ENCODE peak calls at places on chromosomes 2 and 18, in six cellular contexts. D, R, J, E, N and K are unnamed samples.

GRCh38 chr2:27823135-27823534 is 51.6 kb downstream of the MRPL33 start:
- DNase-seq in J (no peak), D (no peak), E (no peak), N (no peak), R (no peak), K (no peak)

GRCh38 chr18:46067431-46068007 is 4.5 kb downstream of the PSTPIP2 start:
- DNase-seq in J (no peak), R (no peak), E (no peak), N (no peak), D (no peak), K (peak)

GRCh38 chr18:77068890-77069312 is 63.7 kb downstream of the MBP start:
- DNase-seq in E (peak), R (no peak), N (no peak), J (no peak), D (no peak), K (no peak)

GRCh38 chr2:178796079-178796677 is 11.0 kb downstream of the TTN start:
- DNase-seq in R (no peak), D (no peak), J (no peak), N (no peak), E (peak), K (peak)

GRCh38 chr2:238789317-238789806 is 58.5 kb upstream of the TWIST2 start:
- DNase-seq in N (no peak), R (no peak), J (no peak), E (no peak), D (no peak), K (no peak)

GRCh38 chr18:35707247-35707646 is 125.7 kb downstream of the GALNT1 start:
- DNase-seq in J (no peak), R (no peak), D (no peak), N (no peak), E (no peak), K (no peak)

GRCh38 chr2:140667203-140667602 is 1463.6 kb downstream of the LRP1B start:
- DNase-seq in N (no peak), R (no peak), D (no peak), J (no peak), E (no peak), K (no peak)

GRCh38 chr2:237501892-237502513 is 15.0 kb downstream of the MLPH start:
- DNase-seq in D (no peak), R (no peak), J (no peak), E (peak), N (no peak), K (no peak)

GRCh38 chr2:239014897-239015768 is 167.2 kb downstream of the TWIST2 start:
- DNase-seq in N (no peak), J (no peak), D (no peak), E (no peak), R (no peak), K (no peak)

GRCh38 chr18:67770520-67770919 is 254.0 kb upstream of the DSEL start:
- DNase-seq in E (no peak), J (no peak), R (no peak), N (no peak), D (no peak), K (no peak)

GRCh38 chr18:58400337-58400885 is 228.5 kb downstream of the ALPK2 start:
- DNase-seq in J (no peak), E (no peak), D (peak), R (no peak), N (no peak), K (no peak)

GRCh38 chr2:68911246-68911645 is 40.0 kb upstream of the BMP10 start:
- DNase-seq in R (no peak), E (no peak), D (no peak), N (no peak), J (no peak), K (no peak)

GRCh38 chr2:120746179-120746549 is 10.5 kb downstream of the GLI2 start:
- DNase-seq in J (no peak), D (no peak), E (no peak), N (no peak), R (no peak), K (no peak)

GRCh38 chr2:73089270-73090030 is 17.9 kb upstream of the SFXN5 start:
- DNase-seq in D (no peak), J (no peak), R (peak), E (peak), N (no peak), K (peak)

GRCh38 chr2:28164280-28164801 is 228.3 kb upstream of the FOSL2 start:
- DNase-seq in D (no peak), R (no peak), N (no peak), E (peak), J (no peak), K (no peak)

GRCh38 chr2:17940105-17940630 is 61.7 kb downstream of the KCNS3 start:
- DNase-seq in D (no peak), J (no peak), E (no peak), R (no peak), N (no peak), K (no peak)

GRCh38 chr18:46344416-46345180 is 240.4 kb downstream of the HAUS1 start:
- DNase-seq in R (no peak), J (no peak), N (no peak), D (no peak), E (no peak), K (no peak)

GRCh38 chr2:155733091-155733870 is 599.2 kb downstream of the NR4A2 start:
- DNase-seq in R (no peak), N (no peak), E (no peak), D (no peak), J (no peak), K (no peak)

GRCh38 chr2:104901037-104901851 is 47.3 kb downstream of the POU3F3 start:
- DNase-seq in N (no peak), J (no peak), E (no peak), D (no peak), R (no peak), K (no peak)

GRCh38 chr18:71998547-71998946 is 545.6 kb downstream of the CBLN2 start:
- DNase-seq in J (no peak), N (no peak), R (no peak), D (no peak), E (no peak), K (no peak)

GRCh38 chr18:65468881-65469280 is 281.9 kb upstream of the CDH7 start:
- DNase-seq in R (no peak), N (no peak), J (no peak), E (no peak), D (no peak), K (no peak)